ENCODE peak calls at places on chromosomes 3 and 15, in eight cellular contexts. Z is uterus, J is IMR-90, H is heart right ventricle, R is NB4, P is stomach, W is endodermal cell, K is AG04449. O is an unnamed sample.

GRCh38 chr3:138038725-138039462 is 28.9 kb downstream of the CLDN18 start:
- DNase-seq in Z (no peak), R (no peak), W (no peak), P (no peak), K (no peak), J (no peak), H (no peak), O (no peak)

GRCh38 chr3:75237041-75237775 is 426.9 kb upstream of the FRG2C start:
- DNase-seq in Z (no peak), R (no peak), K (no peak), W (no peak), H (no peak), P (no peak), J (no peak), O (no peak)

GRCh38 chr3:125482406-125482805 is 37.6 kb downstream of the SNX4 start:
- DNase-seq in Z (no peak), H (no peak), J (no peak), W (no peak), P (no peak), R (no peak), K (no peak), O (no peak)

GRCh38 chr3:195013411-195013810 is 257.5 kb downstream of the XXYLT1 start:
- DNase-seq in P (no peak), K (no peak), Z (no peak), J (no peak), W (peak), H (no peak), R (no peak), O (no peak)

GRCh38 chr15:68310811-68311463 is 33.4 kb downstream of the FEM1B start:
- DNase-seq in H (no peak), Z (peak), R (no peak), J (no peak), W (peak), K (no peak), P (peak), O (no peak)

GRCh38 chr15:61216519-61216918 is 12.6 kb downstream of the RORA start:
- DNase-seq in Z (no peak), R (no peak), H (no peak), W (peak), J (no peak), P (no peak), K (no peak), O (no peak)

GRCh38 chr3:121817753-121818152 is 17.1 kb downstream of the IQCB1 start:
- DNase-seq in P (no peak), R (peak), H (no peak), J (no peak), K (no peak), W (no peak), Z (no peak), O (no peak)

GRCh38 chr15:66841953-66842681 is 140.1 kb downstream of the SMAD6 start:
- DNase-seq in W (peak), Z (peak), P (peak), J (peak), R (peak), H (peak), K (peak), O (peak)

GRCh38 chr3:79012946-79013362 is 754.8 kb downstream of the ROBO1 start:
- DNase-seq in R (no peak), H (no peak), W (no peak), P (no peak), J (peak), Z (no peak), K (no peak), O (no peak)
- H3K4me3 ChIP-seq in R (no peak), H (no peak), W (no peak), P (no peak), J (no peak), Z (no peak), K (no peak), O (no peak)

GRCh38 chr3:49842843-49843242 is 13.5 kb downstream of the TRAIP start:
- DNase-seq in Z (no peak), H (no peak), R (no peak), P (no peak), J (no peak), K (no peak), W (no peak), O (no peak)

GRCh38 chr3:49839193-49839809 is 17.1 kb downstream of the TRAIP start:
- DNase-seq in K (peak), R (peak), Z (peak), J (peak), H (peak), W (peak), P (peak), O (peak)

GRCh38 chr3:49841806-49842205 is 14.6 kb downstream of the TRAIP start:
- DNase-seq in R (no peak), P (no peak), H (no peak), K (no peak), Z (no peak), W (no peak), J (no peak), O (no peak)

GRCh38 chr3:49840371-49840770 is 16.0 kb downstream of the TRAIP start:
- DNase-seq in K (no peak), W (no peak), P (no peak), R (no peak), Z (peak), J (no peak), H (peak), O (no peak)

GRCh38 chr3:49841126-49841525 is 15.2 kb downstream of the TRAIP start:
- DNase-seq in Z (no peak), H (no peak), W (peak), P (no peak), K (no peak), J (no peak), R (peak), O (peak)
- TF ChIP-seq CTCF in Z (no peak), H (peak), W (peak), P (no peak), K (peak), J (peak), R (peak), O (peak)

GRCh38 chr3:37509069-37509468 is 334.7 kb upstream of the LRRFIP2 start:
- DNase-seq in W (no peak), R (no peak), H (peak), P (no peak), Z (no peak), K (no peak), J (no peak), O (no peak)

GRCh38 chr3:37511357-37511970 is 337.1 kb upstream of the LRRFIP2 start:
- DNase-seq in K (no peak), R (no peak), H (peak), P (peak), Z (no peak), W (no peak), J (no peak), O (no peak)

GRCh38 chr3:37514055-37514665 is 339.8 kb upstream of the LRRFIP2 start:
- DNase-seq in K (no peak), P (no peak), Z (no peak), R (no peak), J (no peak), H (no peak), W (no peak), O (no peak)

GRCh38 chr3:37506968-37507535 is 332.7 kb upstream of the LRRFIP2 start:
- DNase-seq in H (no peak), J (no peak), Z (no peak), W (no peak), K (no peak), R (no peak), P (no peak), O (no peak)

DNA sequence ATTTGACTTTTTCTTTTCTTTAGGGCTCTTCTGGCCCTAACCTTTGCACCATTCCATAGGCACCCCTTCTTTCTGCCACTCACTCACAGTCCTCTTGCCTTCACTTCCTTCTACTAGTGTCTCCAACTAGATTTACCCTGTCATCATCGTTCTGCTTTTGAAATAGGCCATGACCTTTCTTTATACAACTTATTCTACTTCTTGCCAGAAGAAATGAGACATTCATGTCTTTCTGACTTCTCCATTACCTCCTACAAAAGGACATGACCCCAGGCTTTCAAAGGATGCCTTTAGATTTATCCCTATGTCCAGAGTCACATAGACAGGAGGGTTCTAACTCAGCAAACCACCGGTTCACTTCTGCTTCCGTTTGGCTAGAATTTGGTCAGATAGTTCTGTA is 336.4 kb upstream of the LRRFIP2 start:
- DNase-seq in R (no peak), P (no peak), W (no peak), Z (no peak), K (no peak), J (no peak), H (no peak), O (no peak)
- H3K4me3 ChIP-seq in R (no peak), P (no peak), W (no peak), Z (no peak), K (no peak), J (no peak), H (no peak), O (no peak)

GRCh38 chr15:91706366-91707032 is 147.0 kb upstream of the SLCO3A1 start:
- DNase-seq in J (peak), P (peak), R (peak), W (peak), K (no peak), Z (peak), H (peak), O (peak)
- TF ChIP-seq CTCF in J (peak), P (no peak), R (peak), W (peak), K (peak), Z (peak), H (peak), O (peak)

GRCh38 chr15:64092075-64092820 is 1.4 kb downstream of the CIAO2A start:
- DNase-seq in K (no peak), R (peak), J (no peak), Z (no peak), W (no peak), P (no peak), H (no peak), O (no peak)
- H3K4me3 ChIP-seq in K (peak), R (peak), J (no peak), Z (peak), W (peak), P (peak), H (peak), O (peak)

O was measured in astrocyte of the spinal cord.